ENCODE peak calls at places on chromosomes 13 and 19, in ten cellular contexts. S is neural progenitor cell, T is GM23248, Y is fibroblast of lung, X is neuronal stem cell, D is IMR-90, R is astrocyte, G is PC-3, H is H1, E is colonic mucosa. B is an unnamed sample.
A peak's percentile ranks its signal among the peaks of the same experiment; 100 is the strongest.

GRCh38 chr13:24251525-24251924 is 57.9 kb upstream of the C1QTNF9 start:
- DNase-seq in S (no peak), T (no peak), Y (no peak), X (no peak), D (no peak), R (no peak), G (no peak), H (no peak), E (no peak), B (no peak)

GRCh38 chr19:2542341-2543069 is 66.6 kb downstream of the GADD45B start:
- DNase-seq in S (no peak), T (no peak), Y (peak; percentile 51), X (no peak), D (peak; percentile 71), R (peak; percentile 50), G (no peak), H (no peak), E (no peak), B (peak; percentile 72)

GRCh38 chr19:3336351-3336679 is 30.1 kb upstream of the NFIC start:
- DNase-seq in S (no peak), T (no peak), Y (no peak), X (no peak), D (no peak), R (no peak), G (no peak), H (no peak), E (no peak), B (no peak)

GRCh38 chr19:4724252-4724514 is 541 bp upstream of the DPP9 start:
- DNase-seq in S (no peak), T (no peak), Y (no peak), X (no peak), D (no peak), R (no peak), G (no peak), H (no peak), E (peak; percentile 35), B (peak; percentile 85)

GRCh38 chr13:109196896-109197295 is 567.5 kb downstream of the MYO16 start:
- DNase-seq in S (peak; percentile 67), T (peak; percentile 4), Y (no peak), X (peak; percentile 26), D (no peak), R (no peak), G (no peak), H (no peak), E (no peak), B (peak; percentile 79)

GRCh38 chr13:75566658-75567057 is 17.1 kb downstream of the UCHL3 start:
- DNase-seq in S (no peak), T (peak; percentile 70), Y (peak; percentile 36), X (no peak), D (peak; percentile 71), R (peak; percentile 10), G (peak; percentile 64), H (no peak), E (no peak), B (no peak)

GRCh38 chr19:11141937-11142527 is 13.6 kb downstream of the SPC24 start:
- DNase-seq in S (no peak), T (no peak), Y (no peak), X (no peak), D (no peak), R (no peak), G (peak; percentile 39), H (no peak), E (no peak), B (peak; percentile 79)

GRCh38 chr13:44128522-44128921 is 245.1 kb upstream of the SERP2 start:
- DNase-seq in S (no peak), T (peak; percentile 85), Y (peak; percentile 60), X (no peak), D (peak; percentile 65), R (peak; percentile 47), G (no peak), H (no peak), E (no peak), B (no peak)

GRCh38 chr19:27776524-27776923 is 1436.4 kb downstream of the UQCRFS1 start:
- DNase-seq in S (no peak), T (no peak), Y (no peak), X (no peak), D (no peak), R (no peak), G (no peak), H (no peak), E (no peak), B (peak; percentile 10)

GRCh38 chr13:44758595-44759221 is 182.6 kb upstream of the TSC22D1 start:
- DNase-seq in S (no peak), T (peak; percentile 91), Y (peak; percentile 98), X (no peak), D (peak; percentile 98), R (peak; percentile 97), G (peak; percentile 88), H (no peak), E (peak; percentile 59), B (no peak)

GRCh38 chr13:44305845-44306244 is 67.8 kb upstream of the SERP2 start:
- DNase-seq in S (peak; percentile 34), T (peak; percentile 14), Y (peak; percentile 78), X (peak; percentile 6), D (peak; percentile 67), R (peak; percentile 78), G (peak; percentile 28), H (no peak), E (no peak), B (peak; percentile 54)

GRCh38 chr13:50282016-50282415 is 266.8 kb downstream of the KCNRG start:
- DNase-seq in S (peak; percentile 41), T (no peak), Y (no peak), X (no peak), D (no peak), R (no peak), G (no peak), H (no peak), E (no peak), B (no peak)

GRCh38 chr19:10230904-10231623 is at the start of gene S1PR2:
- DNase-seq in S (peak; percentile 93), T (peak; percentile 91), Y (peak; percentile 60), X (peak; percentile 73), D (peak; percentile 75), R (no peak), G (peak; percentile 59), H (no peak), E (peak; percentile 78), B (peak; percentile 93)

GRCh38 chr13:43787998-43788397 is 1.2 kb upstream of the ENOX1 start:
- DNase-seq in S (peak; percentile 42), T (peak; percentile 72), Y (peak; percentile 39), X (peak; percentile 38), D (peak; percentile 52), R (peak; percentile 18), G (peak; percentile 63), H (no peak), E (no peak), B (no peak)

GRCh38 chr19:8194528-8195275 is 14.5 kb upstream of the CERS4 start:
- DNase-seq in S (no peak), T (no peak), Y (no peak), X (no peak), D (no peak), R (no peak), G (no peak), H (no peak), E (peak; percentile 30), B (peak; percentile 53)
- H3K4me1 ChIP-seq in S (peaks cover 25% of the 10 kb centered on the region), T (no peaks in the 10 kb centered on the region), Y (no peaks in the 10 kb centered on the region), X (peaks cover 11% of the 10 kb centered on the region), D (peaks cover 2% of the 10 kb centered on the region), R (no peaks in the 10 kb centered on the region), G (no peaks in the 10 kb centered on the region), H (peaks cover 6% of the 10 kb centered on the region), E (no peaks in the 10 kb centered on the region), B (no peaks in the 10 kb centered on the region)

DNA sequence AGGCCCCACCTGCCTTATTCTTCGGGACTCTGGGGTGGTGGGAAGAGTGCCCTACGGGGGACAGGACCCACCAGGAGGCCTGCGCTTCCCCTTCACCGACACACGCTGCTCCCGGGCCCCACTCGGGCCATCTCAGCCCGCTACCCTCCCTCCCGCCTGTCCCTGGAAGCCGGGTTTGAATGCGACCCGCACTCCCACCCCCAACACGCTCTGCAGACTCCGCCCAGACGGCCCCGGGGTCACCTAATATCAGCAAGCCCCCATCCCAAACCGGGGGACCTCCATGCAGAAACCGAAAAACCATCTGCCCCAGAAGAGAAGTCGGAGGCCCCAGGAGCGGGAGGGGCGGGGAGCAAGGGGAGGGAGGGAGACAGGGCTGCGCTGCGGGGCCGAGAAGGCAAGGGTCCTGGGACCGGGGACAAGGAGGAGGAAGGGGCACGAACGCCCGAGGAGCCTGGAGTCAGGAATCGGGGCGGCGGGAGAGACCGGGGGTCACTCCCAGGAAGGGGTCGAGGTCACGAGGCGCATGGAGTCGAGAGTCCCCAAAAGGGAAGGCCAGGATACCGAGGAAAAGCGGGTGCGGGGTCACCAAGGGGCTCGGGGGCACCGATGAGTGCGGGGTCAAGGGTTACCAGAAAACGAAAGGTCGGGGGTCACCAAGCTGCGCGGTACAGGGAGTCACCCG is 766 bp downstream of the SBNO2 start:
- DNase-seq in S (peak; percentile 46), T (peak; percentile 55), Y (no peak), X (no peak), D (no peak), R (no peak), G (no peak), H (no peak), E (peak; percentile 52), B (peak; percentile 78)
- H3K4me3 ChIP-seq in S (peak overlapping the region; percentile 79), T (peak overlapping the region; percentile 86), Y (peak overlapping the region; percentile 81), X (peak overlapping the region; percentile 82), D (peak overlapping the region; percentile 92), R (peak overlapping the region; percentile 79), G (peak overlapping the region; percentile 82), H (peak overlapping the region; percentile 76), E (peak overlapping the region; percentile 90), B (peak overlapping the region; percentile 90)

GRCh38 chr19:55341191-55342043 is 1.7 kb downstream of the KMT5C start:
- DNase-seq in S (peak; percentile 93), T (peak; percentile 84), Y (peak; percentile 52), X (peak; percentile 84), D (peak; percentile 33), R (peak; percentile 23), G (peak; percentile 62), H (no peak), E (peak; percentile 87), B (peak; percentile 94)
- H3K9ac ChIP-seq in S (peak overlapping the region; percentile 74), T (peak overlapping the region; percentile 86), Y (no peak overlapping the region), X (peak overlapping the region; percentile 80), D (peak overlapping the region; percentile 20), R (peak overlapping the region; percentile 92), G (peak overlapping the region; percentile 88), H (no peak overlapping the region), E (peak overlapping the region; percentile 89), B (peak overlapping the region; percentile 88)

GRCh38 chr13:64551755-64552154 is 2678.4 kb downstream of the PCDH9 start:
- DNase-seq in S (no peak), T (peak; percentile 53), Y (peak; percentile 77), X (no peak), D (peak; percentile 62), R (peak; percentile 79), G (peak; percentile 71), H (no peak), E (no peak), B (no peak)

GRCh38 chr13:64556391-64556790 is 2673.7 kb downstream of the PCDH9 start:
- DNase-seq in S (no peak), T (peak; percentile 31), Y (peak; percentile 54), X (no peak), D (peak; percentile 2), R (peak; percentile 59), G (no peak), H (no peak), E (no peak), B (no peak)

DNA sequence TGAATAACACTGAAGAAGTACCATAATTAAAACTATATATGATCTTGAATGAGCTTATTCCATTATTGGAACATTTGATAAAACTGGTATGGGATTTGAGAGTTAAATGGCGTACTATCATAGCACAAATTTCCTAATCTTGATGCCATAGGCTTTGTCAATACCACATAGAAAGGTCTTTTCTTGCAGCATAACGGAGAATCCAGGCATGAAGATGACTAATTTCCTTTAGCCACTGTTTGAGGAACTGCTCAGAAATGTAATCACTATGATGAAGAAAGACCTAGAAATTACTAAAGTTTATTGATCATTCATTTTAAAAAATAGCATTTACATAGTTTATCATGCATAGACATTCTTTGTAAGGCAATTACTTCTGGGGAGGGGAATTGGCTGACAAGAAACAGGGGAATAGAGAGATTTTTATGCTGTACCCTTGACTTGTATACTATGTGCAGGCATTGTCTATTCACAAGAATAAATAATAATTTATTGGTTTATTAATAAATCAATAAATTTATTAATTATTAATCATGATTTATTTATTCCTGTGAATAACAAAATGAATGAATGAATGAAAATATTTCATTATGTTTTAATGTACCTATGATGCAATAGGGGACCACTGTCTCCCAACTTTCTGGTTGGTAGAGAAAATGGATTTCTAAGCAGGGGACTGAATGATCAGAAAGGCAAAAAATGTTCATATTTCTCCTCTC is 2676.6 kb downstream of the PCDH9 start:
- DNase-seq in S (no peak), T (peak; percentile 61), Y (peak; percentile 31), X (no peak), D (peak; percentile 42), R (peak; percentile 32), G (peak; percentile 46), H (no peak), E (no peak), B (no peak)
- H3K4me1 ChIP-seq in S (no peaks in the 10 kb centered on the region), T (peaks cover 18% of the 10 kb centered on the region), Y (no peaks in the 10 kb centered on the region), X (no peaks in the 10 kb centered on the region), D (no peaks in the 10 kb centered on the region), R (no peaks in the 10 kb centered on the region), G (peaks cover 11% of the 10 kb centered on the region), H (no peaks in the 10 kb centered on the region), E (no peaks in the 10 kb centered on the region), B (no peaks in the 10 kb centered on the region)